ENCODE peak calls at places on chromosomes 7 and 10, in eight cellular contexts. J is transverse colon, O is breast epithelium, F is suprapubic skin, X is HCT116, Z is sigmoid colon, E is GM12892, D is GM23338. B is an unnamed sample.

GRCh38 chr7:126083014-126083413 is 1153.4 kb upstream of the POT1 start:
- DNase-seq in J (no peak), O (no peak), F (no peak), X (no peak), Z (no peak), E (no peak), D (no peak), B (no peak)

GRCh38 chr10:77251297-77252013 is 386.2 kb downstream of the KCNMA1 start:
- DNase-seq in J (no peak), O (no peak), F (no peak), X (peak; percentile 13), Z (no peak), E (no peak), D (peak; percentile 76), B (no peak)

GRCh38 chr10:19656420-19657042 is 159.7 kb upstream of the PLXDC2 start:
- DNase-seq in J (no peak), O (no peak), F (no peak), X (no peak), Z (no peak), E (no peak), D (no peak), B (no peak)

GRCh38 chr10:124301736-124302135 is 117.0 kb downstream of the OAT start:
- DNase-seq in J (no peak), O (no peak), F (no peak), X (no peak), Z (peak; percentile 46), E (no peak), D (no peak), B (no peak)

GRCh38 chr10:132886211-132887099 is 55.9 kb downstream of the CFAP46 start:
- DNase-seq in J (peak; percentile 6), O (no peak), F (peak; percentile 56), X (no peak), Z (peak; percentile 56), E (no peak), D (no peak), B (peak; percentile 69)

GRCh38 chr7:99267530-99268360 is 4.9 kb upstream of the MYH16 start:
- DNase-seq in J (no peak), O (peak; percentile 49), F (no peak), X (peak; percentile 85), Z (no peak), E (no peak), D (no peak), B (no peak)

GRCh38 chr10:119030421-119031250 is 1.1 kb downstream of the NANOS1 start:
- DNase-seq in J (peak; percentile 60), O (no peak), F (no peak), X (peak; percentile 64), Z (no peak), E (peak; percentile 57), D (peak; percentile 79), B (peak; percentile 85)

GRCh38 chr10:98223874-98224273 is 44.1 kb downstream of the LOXL4 start:
- DNase-seq in J (no peak), O (no peak), F (no peak), X (no peak), Z (no peak), E (no peak), D (peak; percentile 3), B (no peak)

GRCh38 chr10:5461201-5461585 is 38.2 kb downstream of the CALML5 start:
- DNase-seq in J (no peak), O (no peak), F (no peak), X (no peak), Z (no peak), E (no peak), D (no peak), B (no peak)

GRCh38 chr7:70602135-70602534 is 529.8 kb upstream of the GALNT17 start:
- DNase-seq in J (no peak), O (no peak), F (no peak), X (no peak), Z (no peak), E (no peak), D (no peak), B (no peak)

GRCh38 chr7:70612811-70613210 is 519.1 kb upstream of the GALNT17 start:
- DNase-seq in J (no peak), O (no peak), F (no peak), X (no peak), Z (no peak), E (no peak), D (no peak), B (no peak)

GRCh38 chr7:70608229-70608628 is 523.7 kb upstream of the GALNT17 start:
- DNase-seq in J (no peak), O (no peak), F (no peak), X (no peak), Z (no peak), E (no peak), D (no peak), B (no peak)

DNA sequence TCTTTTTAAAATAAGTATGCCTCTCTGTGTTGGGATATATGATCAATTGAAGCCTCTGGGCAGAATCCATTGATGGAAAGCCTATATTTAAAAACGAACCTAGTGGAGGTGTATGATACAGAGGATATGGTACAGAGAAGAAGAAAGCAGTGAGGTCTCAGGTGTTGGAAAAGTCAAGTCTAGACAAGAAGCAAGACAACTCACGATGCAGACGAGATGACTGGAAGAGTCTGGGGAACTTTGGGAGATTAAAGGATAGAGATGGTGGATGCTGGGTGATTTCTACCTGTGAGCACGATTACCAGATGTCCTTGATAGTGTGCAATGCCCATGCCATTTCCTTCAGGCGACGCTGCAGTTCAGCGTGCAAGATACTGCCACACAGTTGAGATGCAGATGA is 524.7 kb upstream of the GALNT17 start:
- DNase-seq in J (no peak), O (no peak), F (no peak), X (no peak), Z (no peak), E (no peak), D (no peak), B (no peak)
- TF ChIP-seq POLR2AphosphoS5 in J (no peak), O (no peak), F (no peak), X (no peak), Z (no peak), E (no peak), D (no peak), B (no peak)

GRCh38 chr10:35262436-35262835 is 73.9 kb upstream of the CCNY start:
- DNase-seq in J (no peak), O (no peak), F (no peak), X (no peak), Z (no peak), E (no peak), D (no peak), B (no peak)

GRCh38 chr10:35257057-35257983 is 79.0 kb upstream of the CCNY start:
- DNase-seq in J (no peak), O (no peak), F (no peak), X (no peak), Z (no peak), E (no peak), D (no peak), B (no peak)

GRCh38 chr10:35265435-35265834 is 70.9 kb upstream of the CCNY start:
- DNase-seq in J (no peak), O (no peak), F (no peak), X (no peak), Z (no peak), E (no peak), D (no peak), B (no peak)

GRCh38 chr10:35259769-35260397 is 76.4 kb upstream of the CCNY start:
- DNase-seq in J (no peak), O (no peak), F (no peak), X (no peak), Z (no peak), E (no peak), D (no peak), B (no peak)
- TF ChIP-seq POLR2AphosphoS5 in J (no peak), O (no peak), F (no peak), X (no peak), Z (no peak), E (no peak), D (no peak), B (no peak)

GRCh38 chr10:12195281-12195602 is 449 bp downstream of the NUDT5 start:
- DNase-seq in J (no peak), O (no peak), F (no peak), X (no peak), Z (no peak), E (no peak), D (no peak), B (no peak)

GRCh38 chr10:12198156-12198555 is 2.2 kb downstream of the CDC123 start:
- DNase-seq in J (no peak), O (no peak), F (no peak), X (no peak), Z (no peak), E (no peak), D (no peak), B (no peak)

GRCh38 chr10:12194752-12195271 is 879 bp downstream of the NUDT5 start:
- DNase-seq in J (peak; percentile 49), O (peak; percentile 20), F (peak; percentile 66), X (no peak), Z (peak; percentile 79), E (no peak), D (peak; percentile 40), B (peak; percentile 82)

GRCh38 chr10:12196531-12197211 is 683 bp downstream of the CDC123 start:
- DNase-seq in J (no peak), O (no peak), F (no peak), X (no peak), Z (no peak), E (no peak), D (no peak), B (no peak)

GRCh38 chr10:12195603-12196506 is at the start of the genes CDC123 and NUDT5:
- DNase-seq in J (peak; percentile 89), O (peak; percentile 74), F (peak; percentile 91), X (peak; percentile 82), Z (peak; percentile 93), E (peak; percentile 75), D (peak; percentile 93), B (peak; percentile 95)
- TF ChIP-seq POLR2AphosphoS5 in J (peak; percentile 72), O (peak; percentile 78), F (no peak), X (peak; percentile 42), Z (peak; percentile 81), E (peak; percentile 79), D (peak; percentile 84), B (peak; percentile 82)

GRCh38 chr7:11170863-11171568 is 197.3 kb downstream of the PHF14 start:
- DNase-seq in J (no peak), O (no peak), F (no peak), X (no peak), Z (no peak), E (no peak), D (no peak), B (no peak)

GRCh38 chr7:11168622-11169170 is 195.0 kb downstream of the PHF14 start:
- DNase-seq in J (no peak), O (no peak), F (no peak), X (no peak), Z (no peak), E (no peak), D (no peak), B (no peak)

GRCh38 chr7:11166051-11166450 is 192.4 kb downstream of the PHF14 start:
- DNase-seq in J (no peak), O (no peak), F (no peak), X (no peak), Z (no peak), E (no peak), D (no peak), B (no peak)

GRCh38 chr7:11171569-11172192 is 198.0 kb downstream of the PHF14 start:
- DNase-seq in J (no peak), O (no peak), F (no peak), X (no peak), Z (no peak), E (no peak), D (no peak), B (no peak)

DNA sequence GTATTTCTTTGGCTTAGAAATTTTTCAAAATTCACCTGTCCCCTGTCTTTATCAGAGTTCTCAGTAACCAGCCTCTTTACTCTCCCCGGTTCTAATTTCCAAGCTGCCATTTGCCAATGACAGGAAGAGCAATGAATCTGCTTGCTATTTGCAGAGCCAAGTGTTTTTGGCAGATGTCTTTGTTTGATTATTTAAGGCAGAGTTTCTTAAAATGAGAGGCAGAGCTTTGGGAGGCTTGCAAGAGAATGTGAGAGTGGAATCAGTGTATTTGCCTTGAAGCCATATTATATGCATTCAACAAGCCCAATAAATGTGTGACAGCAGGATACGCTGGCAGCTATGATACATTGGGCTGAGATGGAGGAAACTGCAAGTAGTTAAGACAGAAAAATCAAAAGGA is 196.5 kb downstream of the PHF14 start:
- DNase-seq in J (no peak), O (no peak), F (no peak), X (no peak), Z (no peak), E (no peak), D (no peak), B (no peak)
- TF ChIP-seq POLR2AphosphoS5 in J (no peak), O (no peak), F (no peak), X (no peak), Z (no peak), E (no peak), D (no peak), B (no peak)